ENCODE peak calls at places on chromosomes 4 and X, in eight cellular contexts. One of them, this sample, is unnamed.

GRCh38 chr4:6840062-6840976 is 57.8 kb downstream of the KIAA0232 start:
- DNase-seq in left ventricle myocardium inferior: no peak
- DNase-seq in stimulated activated CD4-positive, alpha-beta T cell treated with anti-CD3 and anti-CD28 coated beads, Interleukin-2, amount 100 ng/mL, for 48 hours: no peak
- DNase-seq in stimulated activated CD8-positive, alpha-beta memory T cell treated with anti-CD3 and anti-CD28 coated beads, Interleukin-4, amount 100 ng/mL, for 1 hour: no peak
- DNase-seq in glutamatergic neuron: no peak
- DNase-seq in left colon: no peak
- DNase-seq in amniotic stem cell: no peak
- DNase-seq in activated naive CD4-positive, alpha-beta T cell: no peak
- DNase-seq in this sample: no peak

GRCh38 chr4:113810906-113811305 is 49.4 kb upstream of the CAMK2D start:
- DNase-seq in left ventricle myocardium inferior: no peak
- DNase-seq in stimulated activated CD8-positive, alpha-beta memory T cell treated with anti-CD3 and anti-CD28 coated beads, Interleukin-4, amount 100 ng/mL, for 1 hour: no peak
- DNase-seq in left colon: no peak
- DNase-seq in activated naive CD4-positive, alpha-beta T cell: no peak
- DNase-seq in amniotic stem cell: no peak
- DNase-seq in stimulated activated CD4-positive, alpha-beta T cell treated with anti-CD3 and anti-CD28 coated beads, Interleukin-2, amount 100 ng/mL, for 48 hours: no peak
- DNase-seq in glutamatergic neuron: no peak
- DNase-seq in this sample: no peak

GRCh38 chr4:100984901-100985300 is 362.4 kb downstream of the PPP3CA start:
- DNase-seq in glutamatergic neuron: no peak
- DNase-seq in stimulated activated CD8-positive, alpha-beta memory T cell treated with anti-CD3 and anti-CD28 coated beads, Interleukin-4, amount 100 ng/mL, for 1 hour: no peak
- DNase-seq in left colon: no peak
- DNase-seq in stimulated activated CD4-positive, alpha-beta T cell treated with anti-CD3 and anti-CD28 coated beads, Interleukin-2, amount 100 ng/mL, for 48 hours: no peak
- DNase-seq in left ventricle myocardium inferior: no peak
- DNase-seq in activated naive CD4-positive, alpha-beta T cell: no peak
- DNase-seq in amniotic stem cell: peak
- DNase-seq in this sample: no peak

GRCh38 chrX:101708180-101708579 is 48.5 kb upstream of the ARMCX2 start:
- DNase-seq in amniotic stem cell: no peak
- DNase-seq in stimulated activated CD8-positive, alpha-beta memory T cell treated with anti-CD3 and anti-CD28 coated beads, Interleukin-4, amount 100 ng/mL, for 1 hour: no peak
- DNase-seq in activated naive CD4-positive, alpha-beta T cell: no peak
- DNase-seq in left colon: no peak
- DNase-seq in left ventricle myocardium inferior: no peak
- DNase-seq in glutamatergic neuron: no peak
- DNase-seq in stimulated activated CD4-positive, alpha-beta T cell treated with anti-CD3 and anti-CD28 coated beads, Interleukin-2, amount 100 ng/mL, for 48 hours: no peak
- DNase-seq in this sample: no peak

GRCh38 chrX:118350221-118350620 is 4.3 kb downstream of the WDR44 start:
- DNase-seq in stimulated activated CD8-positive, alpha-beta memory T cell treated with anti-CD3 and anti-CD28 coated beads, Interleukin-4, amount 100 ng/mL, for 1 hour: no peak
- DNase-seq in left colon: no peak
- DNase-seq in glutamatergic neuron: no peak
- DNase-seq in amniotic stem cell: no peak
- DNase-seq in left ventricle myocardium inferior: no peak
- DNase-seq in stimulated activated CD4-positive, alpha-beta T cell treated with anti-CD3 and anti-CD28 coated beads, Interleukin-2, amount 100 ng/mL, for 48 hours: no peak
- DNase-seq in activated naive CD4-positive, alpha-beta T cell: no peak
- DNase-seq in this sample: no peak

GRCh38 chrX:43682726-43683125 is 26.6 kb downstream of the MAOA start:
- DNase-seq in glutamatergic neuron: no peak
- DNase-seq in stimulated activated CD4-positive, alpha-beta T cell treated with anti-CD3 and anti-CD28 coated beads, Interleukin-2, amount 100 ng/mL, for 48 hours: no peak
- DNase-seq in left ventricle myocardium inferior: no peak
- DNase-seq in stimulated activated CD8-positive, alpha-beta memory T cell treated with anti-CD3 and anti-CD28 coated beads, Interleukin-4, amount 100 ng/mL, for 1 hour: no peak
- DNase-seq in activated naive CD4-positive, alpha-beta T cell: no peak
- DNase-seq in amniotic stem cell: no peak
- DNase-seq in left colon: no peak
- DNase-seq in this sample: no peak

GRCh38 chr4:156959298-156959702 is 12.3 kb downstream of the PDGFC start:
- DNase-seq in glutamatergic neuron: no peak
- DNase-seq in stimulated activated CD8-positive, alpha-beta memory T cell treated with anti-CD3 and anti-CD28 coated beads, Interleukin-4, amount 100 ng/mL, for 1 hour: no peak
- DNase-seq in left colon: no peak
- DNase-seq in amniotic stem cell: no peak
- DNase-seq in left ventricle myocardium inferior: no peak
- DNase-seq in stimulated activated CD4-positive, alpha-beta T cell treated with anti-CD3 and anti-CD28 coated beads, Interleukin-2, amount 100 ng/mL, for 48 hours: no peak
- DNase-seq in activated naive CD4-positive, alpha-beta T cell: no peak
- DNase-seq in this sample: no peak

GRCh38 chrX:39883664-39884063 is 214.1 kb downstream of the BCOR start:
- DNase-seq in activated naive CD4-positive, alpha-beta T cell: no peak
- DNase-seq in stimulated activated CD4-positive, alpha-beta T cell treated with anti-CD3 and anti-CD28 coated beads, Interleukin-2, amount 100 ng/mL, for 48 hours: no peak
- DNase-seq in glutamatergic neuron: no peak
- DNase-seq in left ventricle myocardium inferior: no peak
- DNase-seq in amniotic stem cell: no peak
- DNase-seq in stimulated activated CD8-positive, alpha-beta memory T cell treated with anti-CD3 and anti-CD28 coated beads, Interleukin-4, amount 100 ng/mL, for 1 hour: no peak
- DNase-seq in left colon: no peak
- DNase-seq in this sample: no peak

GRCh38 chr4:25949994-25950393 is 36.0 kb downstream of the SMIM20 start:
- DNase-seq in left colon: no peak
- DNase-seq in stimulated activated CD8-positive, alpha-beta memory T cell treated with anti-CD3 and anti-CD28 coated beads, Interleukin-4, amount 100 ng/mL, for 1 hour: no peak
- DNase-seq in amniotic stem cell: no peak
- DNase-seq in stimulated activated CD4-positive, alpha-beta T cell treated with anti-CD3 and anti-CD28 coated beads, Interleukin-2, amount 100 ng/mL, for 48 hours: no peak
- DNase-seq in glutamatergic neuron: no peak
- DNase-seq in left ventricle myocardium inferior: no peak
- DNase-seq in activated naive CD4-positive, alpha-beta T cell: no peak
- DNase-seq in this sample: no peak

GRCh38 chrX:100083146-100083715 is 326.8 kb downstream of the PCDH19 start:
- DNase-seq in activated naive CD4-positive, alpha-beta T cell: no peak
- DNase-seq in amniotic stem cell: no peak
- DNase-seq in stimulated activated CD4-positive, alpha-beta T cell treated with anti-CD3 and anti-CD28 coated beads, Interleukin-2, amount 100 ng/mL, for 48 hours: no peak
- DNase-seq in glutamatergic neuron: no peak
- DNase-seq in stimulated activated CD8-positive, alpha-beta memory T cell treated with anti-CD3 and anti-CD28 coated beads, Interleukin-4, amount 100 ng/mL, for 1 hour: no peak
- DNase-seq in left colon: no peak
- DNase-seq in left ventricle myocardium inferior: no peak
- DNase-seq in this sample: peak

GRCh38 chr4:89121711-89122387 is 10.5 kb downstream of the TIGD2 start:
- DNase-seq in left ventricle myocardium inferior: no peak
- DNase-seq in left colon: no peak
- DNase-seq in stimulated activated CD4-positive, alpha-beta T cell treated with anti-CD3 and anti-CD28 coated beads, Interleukin-2, amount 100 ng/mL, for 48 hours: no peak
- DNase-seq in stimulated activated CD8-positive, alpha-beta memory T cell treated with anti-CD3 and anti-CD28 coated beads, Interleukin-4, amount 100 ng/mL, for 1 hour: no peak
- DNase-seq in activated naive CD4-positive, alpha-beta T cell: no peak
- DNase-seq in amniotic stem cell: no peak
- DNase-seq in glutamatergic neuron: no peak
- DNase-seq in this sample: no peak

GRCh38 chr4:52093466-52093865 is 42.4 kb downstream of the SPATA18 start:
- DNase-seq in amniotic stem cell: no peak
- DNase-seq in left ventricle myocardium inferior: no peak
- DNase-seq in glutamatergic neuron: no peak
- DNase-seq in activated naive CD4-positive, alpha-beta T cell: no peak
- DNase-seq in left colon: no peak
- DNase-seq in stimulated activated CD4-positive, alpha-beta T cell treated with anti-CD3 and anti-CD28 coated beads, Interleukin-2, amount 100 ng/mL, for 48 hours: no peak
- DNase-seq in stimulated activated CD8-positive, alpha-beta memory T cell treated with anti-CD3 and anti-CD28 coated beads, Interleukin-4, amount 100 ng/mL, for 1 hour: no peak
- DNase-seq in this sample: no peak

GRCh38 chr4:177728361-177729152 is 286.3 kb upstream of the AGA start:
- DNase-seq in left ventricle myocardium inferior: no peak
- DNase-seq in stimulated activated CD8-positive, alpha-beta memory T cell treated with anti-CD3 and anti-CD28 coated beads, Interleukin-4, amount 100 ng/mL, for 1 hour: no peak
- DNase-seq in amniotic stem cell: no peak
- DNase-seq in activated naive CD4-positive, alpha-beta T cell: no peak
- DNase-seq in glutamatergic neuron: no peak
- DNase-seq in left colon: peak
- DNase-seq in stimulated activated CD4-positive, alpha-beta T cell treated with anti-CD3 and anti-CD28 coated beads, Interleukin-2, amount 100 ng/mL, for 48 hours: no peak
- DNase-seq in this sample: no peak

GRCh38 chr4:106494066-106494465 is 125.5 kb upstream of the GIMD1 start:
- DNase-seq in stimulated activated CD8-positive, alpha-beta memory T cell treated with anti-CD3 and anti-CD28 coated beads, Interleukin-4, amount 100 ng/mL, for 1 hour: no peak
- DNase-seq in left colon: no peak
- DNase-seq in amniotic stem cell: no peak
- DNase-seq in left ventricle myocardium inferior: no peak
- DNase-seq in stimulated activated CD4-positive, alpha-beta T cell treated with anti-CD3 and anti-CD28 coated beads, Interleukin-2, amount 100 ng/mL, for 48 hours: no peak
- DNase-seq in activated naive CD4-positive, alpha-beta T cell: no peak
- DNase-seq in glutamatergic neuron: no peak
- DNase-seq in this sample: no peak

GRCh38 chrX:47179221-47179927 is 14.3 kb upstream of the UBA1 start:
- DNase-seq in amniotic stem cell: no peak
- DNase-seq in stimulated activated CD4-positive, alpha-beta T cell treated with anti-CD3 and anti-CD28 coated beads, Interleukin-2, amount 100 ng/mL, for 48 hours: no peak
- DNase-seq in activated naive CD4-positive, alpha-beta T cell: no peak
- DNase-seq in left colon: no peak
- DNase-seq in left ventricle myocardium inferior: peak
- DNase-seq in glutamatergic neuron: no peak
- DNase-seq in stimulated activated CD8-positive, alpha-beta memory T cell treated with anti-CD3 and anti-CD28 coated beads, Interleukin-4, amount 100 ng/mL, for 1 hour: no peak
- DNase-seq in this sample: no peak

GRCh38 chr4:40721730-40722171 is 28.0 kb upstream of the NSUN7 start:
- DNase-seq in amniotic stem cell: no peak
- DNase-seq in left colon: no peak
- DNase-seq in stimulated activated CD4-positive, alpha-beta T cell treated with anti-CD3 and anti-CD28 coated beads, Interleukin-2, amount 100 ng/mL, for 48 hours: no peak
- DNase-seq in glutamatergic neuron: no peak
- DNase-seq in stimulated activated CD8-positive, alpha-beta memory T cell treated with anti-CD3 and anti-CD28 coated beads, Interleukin-4, amount 100 ng/mL, for 1 hour: no peak
- DNase-seq in left ventricle myocardium inferior: no peak
- DNase-seq in activated naive CD4-positive, alpha-beta T cell: no peak
- DNase-seq in this sample: no peak

GRCh38 chr4:155759372-155760252 is 791 bp downstream of the GUCY1B1 start:
- DNase-seq in stimulated activated CD4-positive, alpha-beta T cell treated with anti-CD3 and anti-CD28 coated beads, Interleukin-2, amount 100 ng/mL, for 48 hours: no peak
- DNase-seq in glutamatergic neuron: peak
- DNase-seq in left ventricle myocardium inferior: peak
- DNase-seq in amniotic stem cell: no peak
- DNase-seq in activated naive CD4-positive, alpha-beta T cell: no peak
- DNase-seq in left colon: peak
- DNase-seq in stimulated activated CD8-positive, alpha-beta memory T cell treated with anti-CD3 and anti-CD28 coated beads, Interleukin-4, amount 100 ng/mL, for 1 hour: no peak
- DNase-seq in this sample: no peak

GRCh38 chr4:142549726-142550463 is 296.2 kb downstream of the INPP4B start:
- DNase-seq in amniotic stem cell: no peak
- DNase-seq in stimulated activated CD8-positive, alpha-beta memory T cell treated with anti-CD3 and anti-CD28 coated beads, Interleukin-4, amount 100 ng/mL, for 1 hour: no peak
- DNase-seq in left ventricle myocardium inferior: no peak
- DNase-seq in activated naive CD4-positive, alpha-beta T cell: no peak
- DNase-seq in glutamatergic neuron: no peak
- DNase-seq in left colon: no peak
- DNase-seq in stimulated activated CD4-positive, alpha-beta T cell treated with anti-CD3 and anti-CD28 coated beads, Interleukin-2, amount 100 ng/mL, for 48 hours: no peak
- DNase-seq in this sample: no peak

GRCh38 chrX:13662537-13662841 is 9.5 kb downstream of the TCEANC start:
- DNase-seq in amniotic stem cell: no peak
- DNase-seq in activated naive CD4-positive, alpha-beta T cell: no peak
- DNase-seq in left ventricle myocardium inferior: no peak
- DNase-seq in left colon: no peak
- DNase-seq in stimulated activated CD4-positive, alpha-beta T cell treated with anti-CD3 and anti-CD28 coated beads, Interleukin-2, amount 100 ng/mL, for 48 hours: no peak
- DNase-seq in stimulated activated CD8-positive, alpha-beta memory T cell treated with anti-CD3 and anti-CD28 coated beads, Interleukin-4, amount 100 ng/mL, for 1 hour: no peak
- DNase-seq in glutamatergic neuron: no peak
- DNase-seq in this sample: no peak

GRCh38 chr4:80226091-80226490 is 28.8 kb downstream of the PRDM8 start:
- DNase-seq in left ventricle myocardium inferior: no peak
- DNase-seq in stimulated activated CD4-positive, alpha-beta T cell treated with anti-CD3 and anti-CD28 coated beads, Interleukin-2, amount 100 ng/mL, for 48 hours: no peak
- DNase-seq in amniotic stem cell: no peak
- DNase-seq in activated naive CD4-positive, alpha-beta T cell: no peak
- DNase-seq in stimulated activated CD8-positive, alpha-beta memory T cell treated with anti-CD3 and anti-CD28 coated beads, Interleukin-4, amount 100 ng/mL, for 1 hour: no peak
- DNase-seq in glutamatergic neuron: no peak
- DNase-seq in left colon: no peak
- DNase-seq in this sample: no peak

GRCh38 chr4:13766722-13767495 is 139.4 kb upstream of the BOD1L1 start:
- DNase-seq in left colon: no peak
- DNase-seq in stimulated activated CD4-positive, alpha-beta T cell treated with anti-CD3 and anti-CD28 coated beads, Interleukin-2, amount 100 ng/mL, for 48 hours: no peak
- DNase-seq in glutamatergic neuron: no peak
- DNase-seq in amniotic stem cell: no peak
- DNase-seq in left ventricle myocardium inferior: no peak
- DNase-seq in stimulated activated CD8-positive, alpha-beta memory T cell treated with anti-CD3 and anti-CD28 coated beads, Interleukin-4, amount 100 ng/mL, for 1 hour: no peak
- DNase-seq in activated naive CD4-positive, alpha-beta T cell: no peak
- DNase-seq in this sample: no peak

GRCh38 chrX:129006491-129006890 is 516.8 kb downstream of the SMARCA1 start:
- DNase-seq in stimulated activated CD4-positive, alpha-beta T cell treated with anti-CD3 and anti-CD28 coated beads, Interleukin-2, amount 100 ng/mL, for 48 hours: no peak
- DNase-seq in stimulated activated CD8-positive, alpha-beta memory T cell treated with anti-CD3 and anti-CD28 coated beads, Interleukin-4, amount 100 ng/mL, for 1 hour: no peak
- DNase-seq in left ventricle myocardium inferior: no peak
- DNase-seq in glutamatergic neuron: no peak
- DNase-seq in activated naive CD4-positive, alpha-beta T cell: no peak
- DNase-seq in left colon: no peak
- DNase-seq in amniotic stem cell: no peak
- DNase-seq in this sample: no peak

GRCh38 chr4:109574443-109574850 is 14.4 kb downstream of the MCUB start:
- DNase-seq in stimulated activated CD8-positive, alpha-beta memory T cell treated with anti-CD3 and anti-CD28 coated beads, Interleukin-4, amount 100 ng/mL, for 1 hour: no peak
- DNase-seq in amniotic stem cell: no peak
- DNase-seq in left ventricle myocardium inferior: no peak
- DNase-seq in activated naive CD4-positive, alpha-beta T cell: no peak
- DNase-seq in left colon: no peak
- DNase-seq in glutamatergic neuron: no peak
- DNase-seq in stimulated activated CD4-positive, alpha-beta T cell treated with anti-CD3 and anti-CD28 coated beads, Interleukin-2, amount 100 ng/mL, for 48 hours: no peak
- DNase-seq in this sample: no peak

GRCh38 chr4:15702941-15703403 is at the start of gene BST1:
- DNase-seq in left colon: peak
- DNase-seq in stimulated activated CD8-positive, alpha-beta memory T cell treated with anti-CD3 and anti-CD28 coated beads, Interleukin-4, amount 100 ng/mL, for 1 hour: no peak
- DNase-seq in amniotic stem cell: no peak
- DNase-seq in activated naive CD4-positive, alpha-beta T cell: peak
- DNase-seq in glutamatergic neuron: peak
- DNase-seq in stimulated activated CD4-positive, alpha-beta T cell treated with anti-CD3 and anti-CD28 coated beads, Interleukin-2, amount 100 ng/mL, for 48 hours: peak
- DNase-seq in left ventricle myocardium inferior: peak
- DNase-seq in this sample: no peak

GRCh38 chrX:20284992-20285391 is 18.3 kb upstream of the RPS6KA3 start:
- DNase-seq in left colon: no peak
- DNase-seq in left ventricle myocardium inferior: no peak
- DNase-seq in amniotic stem cell: no peak
- DNase-seq in stimulated activated CD4-positive, alpha-beta T cell treated with anti-CD3 and anti-CD28 coated beads, Interleukin-2, amount 100 ng/mL, for 48 hours: no peak
- DNase-seq in activated naive CD4-positive, alpha-beta T cell: no peak
- DNase-seq in stimulated activated CD8-positive, alpha-beta memory T cell treated with anti-CD3 and anti-CD28 coated beads, Interleukin-4, amount 100 ng/mL, for 1 hour: no peak
- DNase-seq in glutamatergic neuron: no peak
- DNase-seq in this sample: no peak

GRCh38 chrX:34631826-34632225 is 25.3 kb downstream of the TMEM47 start:
- DNase-seq in glutamatergic neuron: no peak
- DNase-seq in left ventricle myocardium inferior: no peak
- DNase-seq in stimulated activated CD4-positive, alpha-beta T cell treated with anti-CD3 and anti-CD28 coated beads, Interleukin-2, amount 100 ng/mL, for 48 hours: no peak
- DNase-seq in amniotic stem cell: no peak
- DNase-seq in left colon: no peak
- DNase-seq in activated naive CD4-positive, alpha-beta T cell: no peak
- DNase-seq in stimulated activated CD8-positive, alpha-beta memory T cell treated with anti-CD3 and anti-CD28 coated beads, Interleukin-4, amount 100 ng/mL, for 1 hour: no peak
- DNase-seq in this sample: no peak

GRCh38 chr4:16765549-16765948 is 132.9 kb downstream of the LDB2 start:
- DNase-seq in left ventricle myocardium inferior: no peak
- DNase-seq in amniotic stem cell: no peak
- DNase-seq in left colon: no peak
- DNase-seq in stimulated activated CD4-positive, alpha-beta T cell treated with anti-CD3 and anti-CD28 coated beads, Interleukin-2, amount 100 ng/mL, for 48 hours: no peak
- DNase-seq in activated naive CD4-positive, alpha-beta T cell: no peak
- DNase-seq in glutamatergic neuron: no peak
- DNase-seq in stimulated activated CD8-positive, alpha-beta memory T cell treated with anti-CD3 and anti-CD28 coated beads, Interleukin-4, amount 100 ng/mL, for 1 hour: no peak
- DNase-seq in this sample: no peak

GRCh38 chrX:11059923-11060322 is 51.2 kb upstream of the HCCS start:
- DNase-seq in glutamatergic neuron: no peak
- DNase-seq in stimulated activated CD8-positive, alpha-beta memory T cell treated with anti-CD3 and anti-CD28 coated beads, Interleukin-4, amount 100 ng/mL, for 1 hour: no peak
- DNase-seq in amniotic stem cell: no peak
- DNase-seq in stimulated activated CD4-positive, alpha-beta T cell treated with anti-CD3 and anti-CD28 coated beads, Interleukin-2, amount 100 ng/mL, for 48 hours: no peak
- DNase-seq in activated naive CD4-positive, alpha-beta T cell: no peak
- DNase-seq in left colon: no peak
- DNase-seq in left ventricle myocardium inferior: no peak
- DNase-seq in this sample: no peak

GRCh38 chrX:20267599-20267923 is 852 bp upstream of the RPS6KA3 start:
- DNase-seq in glutamatergic neuron: no peak
- DNase-seq in activated naive CD4-positive, alpha-beta T cell: no peak
- DNase-seq in left ventricle myocardium inferior: no peak
- DNase-seq in stimulated activated CD8-positive, alpha-beta memory T cell treated with anti-CD3 and anti-CD28 coated beads, Interleukin-4, amount 100 ng/mL, for 1 hour: no peak
- DNase-seq in left colon: no peak
- DNase-seq in amniotic stem cell: no peak
- DNase-seq in stimulated activated CD4-positive, alpha-beta T cell treated with anti-CD3 and anti-CD28 coated beads, Interleukin-2, amount 100 ng/mL, for 48 hours: no peak
- DNase-seq in this sample: no peak

GRCh38 chrX:27890611-27891010 is 82.8 kb downstream of the MAGEB10 start:
- DNase-seq in activated naive CD4-positive, alpha-beta T cell: no peak
- DNase-seq in left colon: no peak
- DNase-seq in glutamatergic neuron: no peak
- DNase-seq in left ventricle myocardium inferior: no peak
- DNase-seq in stimulated activated CD4-positive, alpha-beta T cell treated with anti-CD3 and anti-CD28 coated beads, Interleukin-2, amount 100 ng/mL, for 48 hours: no peak
- DNase-seq in amniotic stem cell: no peak
- DNase-seq in stimulated activated CD8-positive, alpha-beta memory T cell treated with anti-CD3 and anti-CD28 coated beads, Interleukin-4, amount 100 ng/mL, for 1 hour: no peak
- DNase-seq in this sample: no peak

GRCh38 chr4:186021461-186022167 is 47.3 kb upstream of the TLR3 start:
- DNase-seq in amniotic stem cell: no peak
- DNase-seq in stimulated activated CD8-positive, alpha-beta memory T cell treated with anti-CD3 and anti-CD28 coated beads, Interleukin-4, amount 100 ng/mL, for 1 hour: no peak
- DNase-seq in activated naive CD4-positive, alpha-beta T cell: no peak
- DNase-seq in glutamatergic neuron: peak
- DNase-seq in left ventricle myocardium inferior: no peak
- DNase-seq in stimulated activated CD4-positive, alpha-beta T cell treated with anti-CD3 and anti-CD28 coated beads, Interleukin-2, amount 100 ng/mL, for 48 hours: no peak
- DNase-seq in left colon: no peak
- DNase-seq in this sample: no peak

This sample was measured in Jurkat, Clone E6-1.